ENCODE peak calls at places on chromosomes 6 and 20, in four cellular contexts. M, L, P and U are unnamed samples.

GRCh38 chr6:142482973-142483372 is 181.2 kb downstream of the ADGRG6 start:
- DNase-seq in M (no peak), L (no peak), P (no peak), U (no peak)

GRCh38 chr6:128388380-128388779 is 132.0 kb downstream of the PTPRK start:
- DNase-seq in M (no peak), L (no peak), P (no peak), U (no peak)

GRCh38 chr20:58790440-58790839 is 60.3 kb downstream of the GNAS-AS1 start:
- DNase-seq in M (no peak), L (no peak), P (no peak), U (peak; percentile 46)

GRCh38 chr20:8223096-8223870 is 91.2 kb downstream of the PLCB1 start:
- DNase-seq in M (no peak), L (no peak), P (no peak), U (no peak)

GRCh38 chr6:88163576-88163975 is 2.6 kb downstream of the CNR1 start:
- DNase-seq in M (no peak), L (no peak), P (no peak), U (no peak)

GRCh38 chr20:59007758-59008511 is 881 bp upstream of the CTSZ start:
- DNase-seq in M (peak; percentile 80), L (no peak), P (no peak), U (no peak)

GRCh38 chr20:38181207-38181693 is 16.2 kb upstream of the TGM2 start:
- DNase-seq in M (no peak), L (no peak), P (no peak), U (peak; percentile 62)

GRCh38 chr20:24896984-24897383 is 52.1 kb upstream of the CST7 start:
- DNase-seq in M (no peak), L (no peak), P (no peak), U (no peak)

GRCh38 chr6:149903938-149904611 is 6.2 kb upstream of the RAET1E start:
- DNase-seq in M (no peak), L (no peak), P (no peak), U (peak; percentile 50)

GRCh38 chr20:25277051-25277801 is 29.3 kb downstream of the PYGB start:
- DNase-seq in M (peak; percentile 51), L (no peak), P (no peak), U (peak; percentile 79)

GRCh38 chr6:7725849-7726415 is at the start of gene BMP6:
- DNase-seq in M (peak; percentile 90), L (peak; percentile 80), P (peak; percentile 94), U (peak; percentile 96)

GRCh38 chr20:20668639-20669038 is 43.8 kb downstream of the RALGAPA2 start:
- DNase-seq in M (no peak), L (peak; percentile 57), P (no peak), U (no peak)

GRCh38 chr20:46959081-46959692 is 64.5 kb downstream of the EYA2 start:
- DNase-seq in M (no peak), L (no peak), P (no peak), U (no peak)

GRCh38 chr6:17178754-17179153 is 76.9 kb downstream of the STMND1 start:
- DNase-seq in M (no peak), L (no peak), P (no peak), U (no peak)

GRCh38 chr6:33481192-33481591 is 26.8 kb downstream of the ZBTB9 start:
- DNase-seq in M (no peak), L (no peak), P (no peak), U (no peak)

GRCh38 chr6:44667226-44667625 is 279.7 kb downstream of the CDC5L start:
- DNase-seq in M (no peak), L (no peak), P (no peak), U (no peak)

GRCh38 chr6:31462964-31463940 is 34.7 kb upstream of the MICB start:
- DNase-seq in M (peak; percentile 88), L (peak; percentile 63), P (peak; percentile 92), U (peak; percentile 93)

GRCh38 chr6:135291288-135292116 is 110.4 kb downstream of the MYB start:
- DNase-seq in M (no peak), L (no peak), P (no peak), U (no peak)

GRCh38 chr20:1155342-1155741 is 29.4 kb downstream of the TMEM74B start:
- DNase-seq in M (no peak), L (no peak), P (no peak), U (no peak)

GRCh38 chr20:51354191-51354768 is 188.2 kb downstream of the NFATC2 start:
- DNase-seq in M (no peak), L (no peak), P (no peak), U (no peak)

GRCh38 chr6:90619221-90619620 is 32.3 kb upstream of the MAP3K7 start:
- DNase-seq in M (no peak), L (no peak), P (no peak), U (no peak)

GRCh38 chr20:25288291-25289181 is 40.7 kb downstream of the PYGB start:
- DNase-seq in M (peak; percentile 53), L (no peak), P (no peak), U (peak; percentile 70)

GRCh38 chr6:49744259-49744658 is at the start of gene CRISP3:
- DNase-seq in M (no peak), L (no peak), P (no peak), U (no peak)

GRCh38 chr6:148379966-148380653 is 37.5 kb downstream of the SASH1 start:
- DNase-seq in M (no peak), L (no peak), P (no peak), U (no peak)

GRCh38 chr6:89944826-89945407 is 50.6 kb downstream of the GJA10 start:
- DNase-seq in M (no peak), L (no peak), P (no peak), U (no peak)

GRCh38 chr6:152170313-152170701 is 362.8 kb downstream of the ESR1 start:
- DNase-seq in M (no peak), L (no peak), P (no peak), U (no peak)

GRCh38 chr6:41735427-41736206 is at the start of gene TFEB:
- DNase-seq in M (peak; percentile 96), L (peak; percentile 96), P (peak; percentile 97), U (peak; percentile 98)

GRCh38 chr6:64838726-64839125 is 868.3 kb downstream of the EYS start:
- DNase-seq in M (no peak), L (no peak), P (no peak), U (no peak)